ENCODE peak calls at places on chromosomes 3 and 15, in four cellular contexts. V is GM03348, J is skeletal muscle cell, I is activated gamma-delta T cell treated with Interleukin-2 at 50 U/mL for 16 hours. S is an unnamed sample.
A peak's percentile ranks its signal among the peaks of the same experiment; 100 is the strongest.

GRCh38 chr3:196757876-196758739 is 18.5 kb downstream of the PAK2 start:
- DNase-seq in V (no peak), J (peak; percentile 57), I (no peak), S (no peak)

GRCh38 chr3:111484666-111485065 is 57.3 kb upstream of the CD96 start:
- DNase-seq in V (peak; percentile 42), J (peak; percentile 25), I (no peak), S (no peak)

GRCh38 chr3:105480771-105481170 is 114.1 kb downstream of the ALCAM start:
- DNase-seq in V (no peak), I (no peak), J (no peak), S (no peak)

GRCh38 chr3:172705166-172705565 is 5.7 kb downstream of the NCEH1 start:
- DNase-seq in V (no peak), I (no peak), J (no peak), S (no peak)

GRCh38 chr15:80418892-80419537 is 14.8 kb downstream of the ARNT2 start:
- DNase-seq in J (no peak), V (peak; percentile 75), I (no peak), S (no peak)

GRCh38 chr3:22141769-22142168 is 390.8 kb upstream of the ZNF385D start:
- DNase-seq in V (no peak), J (no peak), I (no peak), S (no peak)

GRCh38 chr3:122392868-122393844 is 9.2 kb downstream of the FAM162A start:
- DNase-seq in V (peak; percentile 60), I (no peak), J (no peak), S (no peak)

GRCh38 chr3:124787490-124788195 is 57.4 kb downstream of the UMPS start:
- DNase-seq in V (no peak), I (no peak), J (no peak), S (no peak)

GRCh38 chr3:46007280-46007679 is 11.7 kb upstream of the FYCO1 start:
- DNase-seq in V (no peak), I (no peak), J (no peak), S (no peak)

GRCh38 chr3:57559526-57559925 is 3.5 kb downstream of the PDE12 start:
- DNase-seq in I (no peak), J (peak; percentile 19), V (peak; percentile 42), S (no peak)